ENCODE peak calls at places on chromosomes 4 and X, in ten cellular contexts. One of them, this sample, is unnamed.

GRCh38 chr4:172688536-172688935 is 480.1 kb upstream of the GALNT7 start:
- DNase-seq in psoas muscle: no peak
- DNase-seq in NAMALWA: no peak
- DNase-seq in NCI-H2081: peak; percentile 16
- DNase-seq in fibroblast of mammary gland: no peak
- DNase-seq in aorta: no peak
- DNase-seq in foreskin fibroblast: no peak
- DNase-seq in SW480: no peak
- DNase-seq in amygdala: no peak
- DNase-seq in fibroblast of lung: no peak
- DNase-seq in this sample: no peak

GRCh38 chr4:76200771-76201224 is 12.8 kb downstream of the SCARB2 start:
- DNase-seq in psoas muscle: peak; percentile 71
- DNase-seq in NAMALWA: peak; percentile 27
- DNase-seq in NCI-H2081: no peak
- DNase-seq in fibroblast of mammary gland: no peak
- DNase-seq in aorta: no peak
- DNase-seq in foreskin fibroblast: no peak
- DNase-seq in SW480: peak; percentile 88
- DNase-seq in amygdala: no peak
- DNase-seq in fibroblast of lung: no peak
- DNase-seq in this sample: no peak

GRCh38 chrX:23559975-23560374 is 107.3 kb upstream of the PRDX4 start:
- DNase-seq in psoas muscle: no peak
- DNase-seq in NAMALWA: peak; percentile 34
- DNase-seq in NCI-H2081: no peak
- DNase-seq in fibroblast of mammary gland: no peak
- DNase-seq in aorta: no peak
- DNase-seq in foreskin fibroblast: no peak
- DNase-seq in SW480: no peak
- DNase-seq in amygdala: no peak
- DNase-seq in fibroblast of lung: no peak
- DNase-seq in this sample: no peak

GRCh38 chr4:39375478-39375877 is 9.3 kb upstream of the RFC1 start:
- DNase-seq in psoas muscle: no peak
- DNase-seq in NAMALWA: no peak
- DNase-seq in NCI-H2081: no peak
- DNase-seq in fibroblast of mammary gland: no peak
- DNase-seq in aorta: no peak
- DNase-seq in foreskin fibroblast: no peak
- DNase-seq in SW480: no peak
- DNase-seq in amygdala: no peak
- DNase-seq in fibroblast of lung: no peak
- DNase-seq in this sample: no peak

GRCh38 chr4:138897818-138898226 is 117.8 kb upstream of the NOCT start:
- DNase-seq in psoas muscle: no peak
- DNase-seq in NAMALWA: no peak
- DNase-seq in NCI-H2081: peak; percentile 85
- DNase-seq in fibroblast of mammary gland: peak; percentile 61
- DNase-seq in aorta: no peak
- DNase-seq in foreskin fibroblast: peak; percentile 32
- DNase-seq in SW480: no peak
- DNase-seq in amygdala: no peak
- DNase-seq in fibroblast of lung: peak; percentile 98
- DNase-seq in this sample: no peak

GRCh38 chrX:8144925-8145324 is 26.1 kb downstream of the VCX2 start:
- DNase-seq in psoas muscle: no peak
- DNase-seq in NAMALWA: no peak
- DNase-seq in NCI-H2081: no peak
- DNase-seq in fibroblast of mammary gland: no peak
- DNase-seq in aorta: no peak
- DNase-seq in foreskin fibroblast: no peak
- DNase-seq in SW480: no peak
- DNase-seq in amygdala: no peak
- DNase-seq in fibroblast of lung: no peak
- DNase-seq in this sample: no peak

GRCh38 chrX:23904096-23904495 is 3.6 kb downstream of the APOO start:
- DNase-seq in psoas muscle: no peak
- DNase-seq in NAMALWA: peak; percentile 6
- DNase-seq in NCI-H2081: no peak
- DNase-seq in fibroblast of mammary gland: peak; percentile 69
- DNase-seq in aorta: no peak
- DNase-seq in foreskin fibroblast: no peak
- DNase-seq in SW480: no peak
- DNase-seq in amygdala: no peak
- DNase-seq in fibroblast of lung: peak; percentile 47
- DNase-seq in this sample: no peak

GRCh38 chrX:105013719-105014118 is 206.8 kb downstream of the TEX13A start:
- DNase-seq in psoas muscle: no peak
- DNase-seq in NAMALWA: no peak
- DNase-seq in NCI-H2081: no peak
- DNase-seq in fibroblast of mammary gland: no peak
- DNase-seq in aorta: no peak
- DNase-seq in foreskin fibroblast: no peak
- DNase-seq in SW480: no peak
- DNase-seq in amygdala: no peak
- DNase-seq in fibroblast of lung: no peak
- DNase-seq in this sample: no peak

GRCh38 chr4:114886761-114887160 is 226.7 kb downstream of the NDST4 start:
- DNase-seq in psoas muscle: no peak
- DNase-seq in NAMALWA: no peak
- DNase-seq in NCI-H2081: no peak
- DNase-seq in fibroblast of mammary gland: no peak
- DNase-seq in aorta: no peak
- DNase-seq in foreskin fibroblast: no peak
- DNase-seq in SW480: no peak
- DNase-seq in amygdala: no peak
- DNase-seq in fibroblast of lung: no peak
- DNase-seq in this sample: no peak

GRCh38 chr4:80751200-80751599 is 279.3 kb upstream of the BMP3 start:
- DNase-seq in psoas muscle: no peak
- DNase-seq in NAMALWA: no peak
- DNase-seq in NCI-H2081: no peak
- DNase-seq in fibroblast of mammary gland: no peak
- DNase-seq in aorta: no peak
- DNase-seq in foreskin fibroblast: no peak
- DNase-seq in SW480: no peak
- DNase-seq in amygdala: no peak
- DNase-seq in fibroblast of lung: no peak
- DNase-seq in this sample: no peak

GRCh38 chr4:75912968-75913367 is 10.7 kb upstream of the PPEF2 start:
- DNase-seq in psoas muscle: no peak
- DNase-seq in NAMALWA: no peak
- DNase-seq in NCI-H2081: no peak
- DNase-seq in fibroblast of mammary gland: no peak
- DNase-seq in aorta: no peak
- DNase-seq in foreskin fibroblast: no peak
- DNase-seq in SW480: no peak
- DNase-seq in amygdala: no peak
- DNase-seq in fibroblast of lung: no peak
- DNase-seq in this sample: no peak

GRCh38 chrX:137427061-137427778 is 138.7 kb upstream of the ZIC3 start:
- DNase-seq in psoas muscle: no peak
- DNase-seq in NAMALWA: no peak
- DNase-seq in NCI-H2081: no peak
- DNase-seq in fibroblast of mammary gland: no peak
- DNase-seq in aorta: no peak
- DNase-seq in foreskin fibroblast: no peak
- DNase-seq in SW480: no peak
- DNase-seq in amygdala: no peak
- DNase-seq in fibroblast of lung: no peak
- DNase-seq in this sample: no peak

GRCh38 chrX:44042124-44042523 is 68.9 kb upstream of the NDP start:
- DNase-seq in psoas muscle: no peak
- DNase-seq in NAMALWA: no peak
- DNase-seq in NCI-H2081: no peak
- DNase-seq in fibroblast of mammary gland: peak; percentile 40
- DNase-seq in aorta: no peak
- DNase-seq in foreskin fibroblast: no peak
- DNase-seq in SW480: no peak
- DNase-seq in amygdala: no peak
- DNase-seq in fibroblast of lung: peak; percentile 80
- DNase-seq in this sample: no peak

GRCh38 chrX:133094098-133094731 is 2.7 kb downstream of the USP26 start:
- DNase-seq in psoas muscle: no peak
- DNase-seq in NAMALWA: no peak
- DNase-seq in NCI-H2081: no peak
- DNase-seq in fibroblast of mammary gland: no peak
- DNase-seq in aorta: no peak
- DNase-seq in foreskin fibroblast: no peak
- DNase-seq in SW480: no peak
- DNase-seq in amygdala: no peak
- DNase-seq in fibroblast of lung: no peak
- DNase-seq in this sample: no peak

GRCh38 chrX:151177141-151178027 is 1.0 kb downstream of the GPR50 start:
- DNase-seq in psoas muscle: no peak
- DNase-seq in NAMALWA: no peak
- DNase-seq in NCI-H2081: no peak
- DNase-seq in fibroblast of mammary gland: no peak
- DNase-seq in aorta: peak; percentile 73
- DNase-seq in foreskin fibroblast: no peak
- DNase-seq in SW480: no peak
- DNase-seq in amygdala: no peak
- DNase-seq in fibroblast of lung: peak; percentile 1
- DNase-seq in this sample: no peak

GRCh38 chr4:162497564-162498167 is 333.9 kb upstream of the FSTL5 start:
- DNase-seq in psoas muscle: no peak
- DNase-seq in NAMALWA: peak; percentile 60
- DNase-seq in NCI-H2081: peak; percentile 10
- DNase-seq in fibroblast of mammary gland: peak; percentile 51
- DNase-seq in aorta: no peak
- DNase-seq in foreskin fibroblast: peak; percentile 6
- DNase-seq in SW480: peak; percentile 31
- DNase-seq in amygdala: peak; percentile 0
- DNase-seq in fibroblast of lung: peak; percentile 29
- DNase-seq in this sample: no peak

GRCh38 chr4:128848461-128848860 is 39.0 kb downstream of the JADE1 start:
- DNase-seq in psoas muscle: no peak
- DNase-seq in NAMALWA: no peak
- DNase-seq in NCI-H2081: no peak
- DNase-seq in fibroblast of mammary gland: no peak
- DNase-seq in aorta: no peak
- DNase-seq in foreskin fibroblast: no peak
- DNase-seq in SW480: no peak
- DNase-seq in amygdala: no peak
- DNase-seq in fibroblast of lung: no peak
- DNase-seq in this sample: no peak

GRCh38 chr4:7655549-7656243 is 221.0 kb upstream of the PSAPL1 start:
- DNase-seq in psoas muscle: no peak
- DNase-seq in NAMALWA: no peak
- DNase-seq in NCI-H2081: no peak
- DNase-seq in fibroblast of mammary gland: no peak
- DNase-seq in aorta: peak; percentile 76
- DNase-seq in foreskin fibroblast: no peak
- DNase-seq in SW480: no peak
- DNase-seq in amygdala: no peak
- DNase-seq in fibroblast of lung: peak; percentile 38
- DNase-seq in this sample: no peak

GRCh38 chrX:21738145-21738949 is 19.6 kb downstream of the SMPX start:
- DNase-seq in psoas muscle: peak; percentile 47
- DNase-seq in NAMALWA: no peak
- DNase-seq in NCI-H2081: peak; percentile 75
- DNase-seq in fibroblast of mammary gland: no peak
- DNase-seq in aorta: no peak
- DNase-seq in foreskin fibroblast: no peak
- DNase-seq in SW480: no peak
- DNase-seq in amygdala: no peak
- DNase-seq in fibroblast of lung: peak; percentile 31
- DNase-seq in this sample: no peak

GRCh38 chrX:20455001-20455400 is 188.3 kb upstream of the RPS6KA3 start:
- DNase-seq in psoas muscle: no peak
- DNase-seq in NAMALWA: no peak
- DNase-seq in NCI-H2081: no peak
- DNase-seq in fibroblast of mammary gland: peak; percentile 36
- DNase-seq in aorta: no peak
- DNase-seq in foreskin fibroblast: no peak
- DNase-seq in SW480: no peak
- DNase-seq in amygdala: no peak
- DNase-seq in fibroblast of lung: no peak
- DNase-seq in this sample: no peak

This sample was measured in C1 segment of cervical spinal cord.